ENCODE peak calls at places on chromosome 18, in seven cellular contexts. Y is CD4-positive, alpha-beta memory T cell; C is NCI-H1092 treated with DMSO at 0.1 percent for 48 hours; A is AG08396; I is NCI-H510A; M is brain microvascular endothelial cell; Z is HT1080. D is an unnamed sample.

GRCh38 chr18:48622911-48623431 is 84.1 kb downstream of the CTIF start:
- DNase-seq in Y (no peak), C (no peak), A (no peak), I (no peak), M (peak), Z (peak), D (peak)

GRCh38 chr18:3675446-3675845 is 225.5 kb downstream of the TGIF1 start:
- DNase-seq in Y (no peak), C (no peak), A (no peak), I (no peak), M (no peak), Z (peak), D (peak)

GRCh38 chr18:34039194-34039593 is 185.5 kb downstream of the NOL4 start:
- DNase-seq in Y (no peak), C (no peak), A (no peak), I (no peak), M (no peak), Z (peak), D (peak)

GRCh38 chr18:55422456-55423185 is 165.4 kb downstream of the TCF4 start:
- DNase-seq in Y (no peak), C (no peak), A (peak), I (no peak), M (no peak), Z (no peak), D (no peak)

GRCh38 chr18:1053654-1054315 is 149.1 kb downstream of the ADCYAP1 start:
- DNase-seq in Y (no peak), C (no peak), A (no peak), I (no peak), M (no peak), Z (no peak), D (no peak)

GRCh38 chr18:36273347-36273746 is 24.2 kb upstream of the FHOD3 start:
- DNase-seq in Y (no peak), C (no peak), A (no peak), I (no peak), M (no peak), Z (no peak), D (no peak)

GRCh38 chr18:33755918-33756590 is 178.0 kb downstream of the ASXL3 start:
- DNase-seq in Y (no peak), C (no peak), A (peak), I (peak), M (peak), Z (peak), D (peak)

GRCh38 chr18:36899289-36899688 is 70.4 kb downstream of the KIAA1328 start:
- DNase-seq in Y (no peak), C (no peak), A (no peak), I (no peak), M (no peak), Z (peak), D (no peak)

GRCh38 chr18:12253517-12254136 is 534 bp upstream of the CIDEA start:
- DNase-seq in Y (no peak), C (no peak), A (no peak), I (peak), M (no peak), Z (no peak), D (no peak)

GRCh38 chr18:54812885-54813284 is 15.4 kb upstream of the RAB27B start:
- DNase-seq in Y (peak), C (no peak), A (no peak), I (no peak), M (no peak), Z (no peak), D (no peak)

GRCh38 chr18:77062518-77063003 is 70.0 kb downstream of the MBP start:
- DNase-seq in Y (peak), C (no peak), A (no peak), I (no peak), M (peak), Z (no peak), D (no peak)

GRCh38 chr18:59783138-59783537 is 85.9 kb upstream of the CCBE1 start:
- DNase-seq in Y (no peak), C (peak), A (peak), I (peak), M (peak), Z (peak), D (peak)

GRCh38 chr18:75408554-75409506 is 18.7 kb downstream of the SMIM21 start:
- DNase-seq in Y (no peak), C (peak), A (peak), I (peak), M (peak), Z (peak), D (peak)

GRCh38 chr18:44474067-44474411 is 206.6 kb upstream of the SETBP1 start:
- DNase-seq in Y (no peak), C (peak), A (no peak), I (no peak), M (no peak), Z (no peak), D (no peak)

GRCh38 chr18:46148810-46149209 is 44.6 kb downstream of the HAUS1 start:
- DNase-seq in Y (peak), C (peak), A (peak), I (no peak), M (peak), Z (peak), D (peak)

GRCh38 chr18:67428148-67428547 is 88.4 kb downstream of the DSEL start:
- DNase-seq in Y (no peak), C (no peak), A (no peak), I (no peak), M (no peak), Z (no peak), D (no peak)

GRCh38 chr18:33264566-33264965 is 176.0 kb downstream of the CCDC178 start:
- DNase-seq in Y (no peak), C (no peak), A (no peak), I (no peak), M (no peak), Z (no peak), D (no peak)

GRCh38 chr18:13465476-13465875 is 246.9 kb downstream of the LDLRAD4 start:
- DNase-seq in Y (no peak), C (no peak), A (no peak), I (no peak), M (no peak), Z (no peak), D (no peak)

GRCh38 chr18:39555511-39555910 is 1989.9 kb upstream of the CELF4 start:
- DNase-seq in Y (no peak), C (no peak), A (no peak), I (no peak), M (no peak), Z (no peak), D (no peak)

GRCh38 chr18:66560092-66560491 is 43.8 kb downstream of the CDH19 start:
- DNase-seq in Y (no peak), C (peak), A (no peak), I (no peak), M (peak), Z (peak), D (no peak)

GRCh38 chr18:64119916-64120315 is 29.0 kb downstream of the LINC00305 start:
- DNase-seq in Y (no peak), C (no peak), A (no peak), I (no peak), M (no peak), Z (peak), D (no peak)

GRCh38 chr18:9323750-9324445 is 10.7 kb upstream of the TWSG1 start:
- DNase-seq in Y (no peak), C (no peak), A (no peak), I (no peak), M (no peak), Z (peak), D (no peak)

GRCh38 chr18:33916200-33916599 is 308.5 kb downstream of the NOL4 start:
- DNase-seq in Y (no peak), C (no peak), A (no peak), I (no peak), M (no peak), Z (no peak), D (no peak)

GRCh38 chr18:11096839-11097750 is 52.3 kb downstream of the PIEZO2 start:
- DNase-seq in Y (no peak), C (no peak), A (no peak), I (no peak), M (peak), Z (no peak), D (peak)

GRCh38 chr18:48914581-48915251 is 36.0 kb downstream of the SMAD7 start:
- DNase-seq in Y (no peak), C (no peak), A (no peak), I (no peak), M (no peak), Z (no peak), D (no peak)

GRCh38 chr18:63974991-63975390 is 5.1 kb downstream of the SERPINB8 start:
- DNase-seq in Y (no peak), C (peak), A (no peak), I (no peak), M (no peak), Z (peak), D (peak)

GRCh38 chr18:48564139-48564538 is 25.3 kb downstream of the CTIF start:
- DNase-seq in Y (no peak), C (no peak), A (no peak), I (no peak), M (no peak), Z (no peak), D (no peak)

GRCh38 chr18:67451952-67452351 is 64.6 kb downstream of the DSEL start:
- DNase-seq in Y (no peak), C (no peak), A (no peak), I (no peak), M (no peak), Z (no peak), D (no peak)

GRCh38 chr18:51522821-51523220 is 325.3 kb upstream of the MEX3C start:
- DNase-seq in Y (no peak), C (no peak), A (no peak), I (no peak), M (peak), Z (peak), D (no peak)

GRCh38 chr18:59691046-59691395 is 6.2 kb downstream of the CCBE1 start:
- DNase-seq in Y (no peak), C (peak), A (peak), I (peak), M (peak), Z (peak), D (peak)

D was measured in Daoy.